ENCODE peak calls at places on chromosome 20, in seven cellular contexts. Q, U, K, T, C, G and S are unnamed samples.

GRCh38 chr20:20497242-20497985 is 129.5 kb downstream of the INSM1 start:
- DNase-seq in Q (peak), U (no peak), K (no peak), T (no peak), C (no peak), G (no peak), S (no peak)

GRCh38 chr20:50477260-50477659 is 32.9 kb upstream of the PTPN1 start:
- DNase-seq in Q (no peak), U (no peak), K (no peak), T (no peak), C (no peak), G (no peak), S (no peak)

GRCh38 chr20:17722493-17723300 is 22.9 kb downstream of the BANF2 start:
- DNase-seq in Q (no peak), U (no peak), K (no peak), T (no peak), C (no peak), G (no peak), S (no peak)

GRCh38 chr20:53805895-53806384 is 212.3 kb upstream of the ZNF217 start:
- DNase-seq in Q (no peak), U (no peak), K (no peak), T (no peak), C (no peak), G (no peak), S (no peak)

GRCh38 chr20:1368448-1369199 is 24.2 kb downstream of the FKBP1A start:
- DNase-seq in Q (no peak), U (no peak), K (no peak), T (no peak), C (no peak), G (no peak), S (no peak)

GRCh38 chr20:25008388-25009217 is 16.1 kb upstream of the APMAP start:
- DNase-seq in Q (no peak), U (no peak), K (no peak), T (no peak), C (no peak), G (no peak), S (no peak)

GRCh38 chr20:63130654-63131577 is 85.0 kb downstream of the YTHDF1 start:
- DNase-seq in Q (no peak), U (no peak), K (no peak), T (no peak), C (no peak), G (no peak), S (no peak)

GRCh38 chr20:63942250-63943006 is 13.8 kb downstream of the UCKL1 start:
- DNase-seq in Q (peak), U (no peak), K (peak), T (peak), C (peak), G (peak), S (peak)

GRCh38 chr20:49961413-49961812 is 21.4 kb upstream of the SNAI1 start:
- DNase-seq in Q (no peak), U (no peak), K (no peak), T (no peak), C (no peak), G (no peak), S (no peak)

GRCh38 chr20:23032679-23033078 is 2.4 kb upstream of the SSTR4 start:
- DNase-seq in Q (no peak), U (no peak), K (no peak), T (no peak), C (no peak), G (no peak), S (no peak)

GRCh38 chr20:17473662-17474061 is 57.5 kb downstream of the BFSP1 start:
- DNase-seq in Q (no peak), U (no peak), K (no peak), T (no peak), C (no peak), G (peak), S (no peak)

GRCh38 chr20:63377256-63378114 is 16.3 kb upstream of the CHRNA4 start:
- DNase-seq in Q (no peak), U (no peak), K (no peak), T (no peak), C (no peak), G (no peak), S (no peak)

GRCh38 chr20:57501461-57502330 is 23.2 kb downstream of the CTCFL start:
- DNase-seq in Q (no peak), U (no peak), K (no peak), T (no peak), C (no peak), G (peak), S (no peak)

GRCh38 chr20:50380697-50381040 is 129.5 kb upstream of the PTPN1 start:
- DNase-seq in Q (no peak), U (no peak), K (no peak), T (no peak), C (no peak), G (peak), S (peak)

GRCh38 chr20:53463101-53463972 is 130.3 kb downstream of the ZNF217 start:
- DNase-seq in Q (no peak), U (no peak), K (no peak), T (no peak), C (no peak), G (no peak), S (peak)

GRCh38 chr20:840858-841567 is 7.5 kb downstream of the FAM110A start:
- DNase-seq in Q (no peak), U (no peak), K (no peak), T (peak), C (peak), G (no peak), S (peak)

GRCh38 chr20:41072099-41072798 is 43.6 kb downstream of the TOP1 start:
- DNase-seq in Q (no peak), U (no peak), K (no peak), T (no peak), C (no peak), G (no peak), S (no peak)

GRCh38 chr20:41030536-41031242 is 2.1 kb downstream of the TOP1 start:
- DNase-seq in Q (no peak), U (no peak), K (no peak), T (no peak), C (no peak), G (no peak), S (peak)

GRCh38 chr20:58870293-58871014 is 17.9 kb downstream of the GNAS start:
- DNase-seq in Q (no peak), U (no peak), K (peak), T (peak), C (peak), G (peak), S (peak)

GRCh38 chr20:3940905-3941304 is 51.7 kb downstream of the PANK2 start:
- DNase-seq in Q (no peak), U (no peak), K (no peak), T (no peak), C (no peak), G (no peak), S (no peak)

GRCh38 chr20:15342987-15343639 is 1005.7 kb upstream of the FLRT3 start:
- DNase-seq in Q (no peak), U (no peak), K (no peak), T (no peak), C (no peak), G (no peak), S (no peak)

GRCh38 chr20:47189060-47189459 is 167.4 kb downstream of the ZMYND8 start:
- DNase-seq in Q (no peak), U (no peak), K (no peak), T (no peak), C (no peak), G (no peak), S (no peak)

GRCh38 chr20:24785141-24785924 is 163.7 kb upstream of the CST7 start:
- DNase-seq in Q (no peak), U (no peak), K (no peak), T (no peak), C (no peak), G (no peak), S (no peak)

GRCh38 chr20:50054626-50055511 is 58.1 kb downstream of the UBE2V1 start:
- DNase-seq in Q (no peak), U (peak), K (no peak), T (no peak), C (no peak), G (peak), S (peak)

GRCh38 chr20:4261333-4262284 is 246.3 kb upstream of the RNF24 start:
- DNase-seq in Q (no peak), U (no peak), K (no peak), T (no peak), C (no peak), G (no peak), S (no peak)

GRCh38 chr20:41513829-41514228 is 104.3 kb downstream of the CHD6 start:
- DNase-seq in Q (no peak), U (no peak), K (no peak), T (no peak), C (no peak), G (no peak), S (no peak)